ENCODE peak calls at places on chromosome 1, in nine cellular contexts. V is effector CD4-positive, alpha-beta T cell; H is Caco-2; X is aorta; T is astrocyte of the spinal cord; G is Daoy; P is kidney tubule cell; L is HFFc6; R is mucosa of descending colon. S is an unnamed sample.

GRCh38 chr1:196160066-196160795 is 448.0 kb downstream of the KCNT2 start:
- DNase-seq in R (no peak), H (no peak), T (peak), L (peak), V (no peak), P (peak), X (no peak), G (peak), S (peak)

GRCh38 chr1:121587777-121588176 is 403.0 kb downstream of the SRGAP2C start:
- DNase-seq in V (no peak), R (no peak), X (no peak), P (peak), H (no peak), G (peak), L (no peak), T (no peak), S (peak)

GRCh38 chr1:109826446-109826845 is 62.7 kb upstream of the EPS8L3 start:
- DNase-seq in X (no peak), L (no peak), V (no peak), R (no peak), H (no peak), T (no peak), G (no peak), P (no peak), S (no peak)

GRCh38 chr1:172719066-172719627 is 60.2 kb downstream of the FASLG start:
- DNase-seq in G (no peak), R (no peak), L (no peak), P (no peak), X (no peak), V (no peak), T (peak), H (no peak), S (no peak)

GRCh38 chr1:37931148-37931492 is 15.7 kb downstream of the INPP5B start:
- DNase-seq in P (no peak), L (no peak), X (no peak), T (no peak), H (no peak), G (no peak), R (no peak), V (no peak), S (no peak)

GRCh38 chr1:199551967-199552565 is 475.4 kb upstream of the NR5A2 start:
- DNase-seq in P (peak), L (peak), V (no peak), H (no peak), G (peak), R (no peak), T (peak), X (no peak), S (peak)

GRCh38 chr1:16235347-16235746 is 1.6 kb downstream of the CPLANE2 start:
- DNase-seq in P (no peak), R (no peak), X (peak), V (no peak), H (no peak), L (no peak), G (no peak), T (no peak), S (no peak)

GRCh38 chr1:92876351-92876750 is 44.5 kb downstream of the RPL5 start:
- DNase-seq in G (no peak), L (no peak), T (no peak), X (no peak), V (no peak), R (no peak), H (no peak), P (no peak), S (no peak)

GRCh38 chr1:26848947-26849774 is 13.8 kb upstream of the SFN start:
- DNase-seq in L (peak), T (peak), P (peak), R (peak), G (peak), H (no peak), X (peak), V (no peak), S (peak)

GRCh38 chr1:116268211-116268610 is 104.8 kb upstream of the ATP1A1 start:
- DNase-seq in L (no peak), P (peak), H (no peak), R (peak), G (peak), X (no peak), V (no peak), T (no peak), S (no peak)

GRCh38 chr1:53460666-53461328 is 1.6 kb downstream of the DMRTB1 start:
- DNase-seq in X (no peak), P (no peak), V (no peak), H (no peak), L (no peak), R (no peak), G (no peak), T (no peak), S (no peak)

GRCh38 chr1:9320520-9321479 is 28.1 kb downstream of the SPSB1 start:
- DNase-seq in P (no peak), L (no peak), X (peak), H (no peak), G (no peak), T (no peak), V (no peak), R (no peak), S (no peak)

GRCh38 chr1:9400425-9401079 is 107.9 kb downstream of the SPSB1 start:
- DNase-seq in T (peak), L (peak), G (peak), H (no peak), R (no peak), V (no peak), X (no peak), P (peak), S (no peak)

GRCh38 chr1:151984313-151984956 is 9.2 kb downstream of the S100A10 start:
- DNase-seq in X (no peak), R (no peak), T (no peak), L (no peak), H (no peak), V (no peak), P (no peak), G (no peak), S (no peak)

GRCh38 chr1:98110674-98111073 is 189.8 kb upstream of the DPYD start:
- DNase-seq in P (peak), T (peak), R (no peak), G (peak), V (no peak), H (no peak), X (no peak), L (peak), S (no peak)

S was measured in brain microvascular endothelial cell.